ENCODE peak calls at places on chromosome 11, in eight cellular contexts. P is tibial nerve; G is renal cortical epithelial cell; S is stimulated activated CD4-positive, alpha-beta T cell treated with anti-CD3 and anti-CD28 coated beads, Interleukin-1b, Interleukin-23, amount 100 ng/mL, for 1 hour; X is A172; O is COR-L47; H is CD4-positive, alpha-beta T cell; A is GM12891. L is an unnamed sample.
A peak's percentile ranks its signal among the peaks of the same experiment; 100 is the strongest.

GRCh38 chr11:1223346-1224108 is 661 bp downstream of the MUC5B start:
- DNase-seq in X (no peak), G (no peak), S (no peak), H (no peak), P (no peak), A (no peak), O (peak; percentile 69), L (no peak)

GRCh38 chr11:35622070-35622469 is 3.8 kb downstream of the FJX1 start:
- DNase-seq in S (no peak), X (peak; percentile 90), P (no peak), G (peak; percentile 94), H (no peak), O (no peak), A (no peak), L (no peak)

GRCh38 chr11:11998091-11998781 is 10.2 kb downstream of the DKK3 start:
- DNase-seq in S (no peak), A (no peak), P (no peak), G (peak; percentile 95), X (peak; percentile 98), O (no peak), H (no peak), L (no peak)

GRCh38 chr11:86551286-86551685 is 121.1 kb downstream of the ME3 start:
- DNase-seq in X (peak; percentile 84), G (peak; percentile 92), A (no peak), O (no peak), S (no peak), H (no peak), P (peak; percentile 18), L (no peak)

GRCh38 chr11:74932797-74933196 is 16.1 kb downstream of the XRRA1 start:
- DNase-seq in H (no peak), O (no peak), G (peak; percentile 74), A (no peak), X (peak; percentile 80), P (no peak), S (no peak), L (no peak)

GRCh38 chr11:108571001-108571400 is 22.6 kb downstream of the EXPH5 start:
- DNase-seq in A (no peak), S (no peak), G (peak; percentile 74), O (no peak), H (no peak), X (no peak), P (no peak), L (no peak)

GRCh38 chr11:58787903-58788302 is 56.2 kb upstream of the GLYAT start:
- DNase-seq in S (no peak), H (no peak), O (no peak), G (peak; percentile 83), A (no peak), P (no peak), X (peak; percentile 2), L (no peak)

GRCh38 chr11:67022961-67023956 is at the start of gene SYT12:
- DNase-seq in X (no peak), S (no peak), G (no peak), P (no peak), H (no peak), A (peak; percentile 38), O (peak; percentile 19), L (no peak)

GRCh38 chr11:76307978-76308747 is 72.8 kb downstream of the THAP12 start:
- DNase-seq in O (no peak), P (no peak), H (no peak), A (no peak), S (no peak), X (no peak), G (no peak), L (no peak)